ENCODE peak calls at places on chromosomes 3 and 15, in ten cellular contexts. K is WTC11, F is NCI-H2029, I is IMR-90, P is A172, L is AG09309, A is mesenchymal stem cell, E is M059J, W is NCI-H2171, U is ureter. N is an unnamed sample.

GRCh38 chr15:55530861-55531313 is 22.9 kb upstream of the DNAAF4 start:
- DNase-seq in F (no peak), K (no peak), P (peak), E (peak), U (no peak), A (peak), W (no peak), L (no peak), I (peak), N (no peak)

GRCh38 chr15:71706461-71707229 is 103.7 kb upstream of the NR2E3 start:
- DNase-seq in U (no peak), I (no peak), E (no peak), F (no peak), W (no peak), K (no peak), L (no peak), P (no peak), A (no peak), N (no peak)

GRCh38 chr15:63112871-63113270 is 8.8 kb upstream of the LACTB start:
- DNase-seq in A (no peak), K (no peak), I (peak), P (no peak), L (no peak), E (no peak), U (no peak), F (no peak), W (no peak), N (no peak)

GRCh38 chr3:98457543-98457942 is 5.5 kb upstream of the OR5K1 start:
- DNase-seq in E (peak), P (no peak), W (no peak), U (no peak), K (no peak), F (no peak), I (no peak), L (no peak), A (no peak), N (no peak)

GRCh38 chr3:56322862-56323261 is 145.4 kb downstream of the ERC2 start:
- DNase-seq in W (no peak), A (peak), L (no peak), U (no peak), K (no peak), I (no peak), P (no peak), E (no peak), F (no peak), N (no peak)

GRCh38 chr3:32899265-32899664 is 52.2 kb upstream of the CCR4 start:
- DNase-seq in W (no peak), F (no peak), U (no peak), I (no peak), A (no peak), L (no peak), K (no peak), P (no peak), E (no peak), N (no peak)

GRCh38 chr3:94694001-94694400 is 631.1 kb downstream of the NSUN3 start:
- DNase-seq in I (no peak), A (no peak), F (no peak), E (no peak), P (no peak), W (no peak), L (no peak), U (no peak), K (no peak), N (no peak)

GRCh38 chr3:42376397-42376798 is 34.0 kb downstream of the LYZL4 start:
- DNase-seq in U (no peak), W (no peak), L (peak), I (peak), P (peak), E (peak), K (no peak), A (peak), F (no peak), N (peak)

GRCh38 chr3:184359610-184360009 is 1.8 kb downstream of the CLCN2 start:
- DNase-seq in L (no peak), W (no peak), A (no peak), K (no peak), U (no peak), F (no peak), I (no peak), E (no peak), P (no peak), N (no peak)

GRCh38 chr3:190721330-190721729 is 141.2 kb downstream of the GMNC start:
- DNase-seq in P (no peak), L (no peak), U (no peak), I (no peak), F (peak), K (no peak), A (no peak), E (no peak), W (no peak), N (no peak)

GRCh38 chr15:50997371-50998051 is 89.0 kb downstream of the AP4E1 start:
- DNase-seq in U (no peak), L (no peak), A (no peak), P (no peak), I (no peak), E (no peak), W (no peak), F (no peak), K (no peak), N (no peak)

GRCh38 chr3:141728355-141728892 is 9.7 kb upstream of the RNF7 start:
- DNase-seq in E (no peak), K (no peak), F (no peak), I (no peak), A (no peak), U (no peak), W (no peak), L (no peak), P (no peak), N (no peak)

GRCh38 chr3:16468114-16469098 is 45.1 kb downstream of the RFTN1 start:
- DNase-seq in F (no peak), P (peak), L (no peak), K (no peak), A (peak), W (no peak), U (no peak), E (no peak), I (no peak), N (no peak)